ENCODE peak calls at places on chromosomes 2 and 18, in four cellular contexts. One of them, this sample, is unnamed.

GRCh38 chr18:13448028-13448795 is 229.7 kb downstream of the LDLRAD4 start:
- DNase-seq in omental fat pad: no peak
- DNase-seq in ovary: no peak
- DNase-seq in gastrocnemius medialis: no peak
- DNase-seq in this sample: no peak

GRCh38 chr2:172836386-172837200 is 100.9 kb downstream of the RAPGEF4 start:
- DNase-seq in omental fat pad: no peak
- DNase-seq in ovary: no peak
- DNase-seq in gastrocnemius medialis: no peak
- DNase-seq in this sample: peak

GRCh38 chr2:217922101-217923006 is 80.4 kb downstream of the TNS1 start:
- DNase-seq in omental fat pad: no peak
- DNase-seq in ovary: peak
- DNase-seq in gastrocnemius medialis: peak
- DNase-seq in this sample: peak

GRCh38 chr2:220893411-220893810 is 678.7 kb downstream of the EPHA4 start:
- DNase-seq in gastrocnemius medialis: no peak
- DNase-seq in ovary: no peak
- DNase-seq in omental fat pad: no peak
- DNase-seq in this sample: peak

GRCh38 chr2:169765523-169765922 is 31.9 kb downstream of the KLHL23 start:
- DNase-seq in ovary: no peak
- DNase-seq in omental fat pad: no peak
- DNase-seq in gastrocnemius medialis: no peak
- DNase-seq in this sample: peak

GRCh38 chr2:71965530-71965929 is 182.1 kb downstream of the CYP26B1 start:
- DNase-seq in ovary: no peak
- DNase-seq in omental fat pad: no peak
- DNase-seq in gastrocnemius medialis: no peak
- DNase-seq in this sample: no peak

GRCh38 chr18:10377956-10378355 is 76.5 kb upstream of the APCDD1 start:
- DNase-seq in gastrocnemius medialis: no peak
- DNase-seq in ovary: no peak
- DNase-seq in omental fat pad: no peak
- DNase-seq in this sample: peak

GRCh38 chr2:143132360-143132759 is 3.1 kb downstream of the ARHGAP15 start:
- DNase-seq in omental fat pad: no peak
- DNase-seq in ovary: no peak
- DNase-seq in gastrocnemius medialis: no peak
- DNase-seq in this sample: no peak

GRCh38 chr2:237171396-237171795 is 85.7 kb downstream of the COPS8 start:
- DNase-seq in gastrocnemius medialis: peak
- DNase-seq in ovary: peak
- DNase-seq in omental fat pad: no peak
- DNase-seq in this sample: peak

GRCh38 chr18:80023173-80023572 is 11.1 kb upstream of the RBFA start:
- DNase-seq in gastrocnemius medialis: no peak
- DNase-seq in omental fat pad: no peak
- DNase-seq in ovary: no peak
- DNase-seq in this sample: no peak

GRCh38 chr2:79086255-79086654 is 1.5 kb downstream of the REG1B start:
- DNase-seq in gastrocnemius medialis: no peak
- DNase-seq in omental fat pad: no peak
- DNase-seq in ovary: no peak
- DNase-seq in this sample: no peak

GRCh38 chr18:79799619-79800352 is 2.0 kb downstream of the KCNG2 start:
- DNase-seq in ovary: no peak
- DNase-seq in omental fat pad: no peak
- DNase-seq in gastrocnemius medialis: no peak
- DNase-seq in this sample: no peak

GRCh38 chr18:2515408-2515807 is 55.9 kb downstream of the METTL4 start:
- DNase-seq in gastrocnemius medialis: no peak
- DNase-seq in omental fat pad: no peak
- DNase-seq in ovary: no peak
- DNase-seq in this sample: peak

GRCh38 chr2:105961599-105962146 is 217.0 kb downstream of the NCK2 start:
- DNase-seq in omental fat pad: no peak
- DNase-seq in ovary: no peak
- DNase-seq in gastrocnemius medialis: no peak
- DNase-seq in this sample: no peak

GRCh38 chr2:218033208-218033589 is 30.4 kb upstream of the TNS1 start:
- DNase-seq in ovary: no peak
- DNase-seq in gastrocnemius medialis: no peak
- DNase-seq in omental fat pad: no peak
- DNase-seq in this sample: no peak